ENCODE peak calls at places on chromosomes 13 and 19, in nine cellular contexts. One of them, this sample, is unnamed.

GRCh38 chr13:42110410-42111155 is 62.1 kb downstream of the DGKH start:
- DNase-seq in gastrocnemius medialis: no peak
- DNase-seq in heart left ventricle: no peak
- DNase-seq in psoas muscle: no peak
- DNase-seq in Peyer's patch: no peak
- DNase-seq in pancreas: no peak
- DNase-seq in ascending aorta: no peak
- DNase-seq in cardiac muscle cell: peak
- DNase-seq in endodermal cell: no peak
- DNase-seq in this sample: peak

GRCh38 chr13:91346848-91347211 is 657 bp upstream of the MIR17HG start:
- DNase-seq in heart left ventricle: no peak
- DNase-seq in endodermal cell: no peak
- DNase-seq in Peyer's patch: peak
- DNase-seq in cardiac muscle cell: peak
- DNase-seq in gastrocnemius medialis: no peak
- DNase-seq in pancreas: peak
- DNase-seq in ascending aorta: no peak
- DNase-seq in psoas muscle: no peak
- DNase-seq in this sample: peak

GRCh38 chr13:24693862-24694471 is 13.8 kb downstream of the ATP12A start:
- DNase-seq in endodermal cell: peak
- DNase-seq in heart left ventricle: peak
- DNase-seq in ascending aorta: no peak
- DNase-seq in Peyer's patch: peak
- DNase-seq in cardiac muscle cell: peak
- DNase-seq in pancreas: no peak
- DNase-seq in gastrocnemius medialis: no peak
- DNase-seq in psoas muscle: peak
- DNase-seq in this sample: no peak

GRCh38 chr13:74251778-74252519 is 117.7 kb upstream of the KLF12 start:
- DNase-seq in heart left ventricle: no peak
- DNase-seq in psoas muscle: peak
- DNase-seq in ascending aorta: no peak
- DNase-seq in cardiac muscle cell: no peak
- DNase-seq in gastrocnemius medialis: peak
- DNase-seq in endodermal cell: no peak
- DNase-seq in pancreas: no peak
- DNase-seq in Peyer's patch: no peak
- DNase-seq in this sample: no peak

GRCh38 chr13:41017153-41017552 is 2.0 kb downstream of the ELF1 start:
- DNase-seq in cardiac muscle cell: no peak
- DNase-seq in psoas muscle: no peak
- DNase-seq in heart left ventricle: no peak
- DNase-seq in pancreas: no peak
- DNase-seq in endodermal cell: no peak
- DNase-seq in Peyer's patch: peak
- DNase-seq in gastrocnemius medialis: peak
- DNase-seq in ascending aorta: no peak
- DNase-seq in this sample: no peak

GRCh38 chr13:32824671-32825070 is 191.6 kb upstream of the KL start:
- DNase-seq in endodermal cell: peak
- DNase-seq in pancreas: no peak
- DNase-seq in psoas muscle: no peak
- DNase-seq in cardiac muscle cell: peak
- DNase-seq in ascending aorta: no peak
- DNase-seq in heart left ventricle: no peak
- DNase-seq in Peyer's patch: no peak
- DNase-seq in gastrocnemius medialis: no peak
- DNase-seq in this sample: no peak

GRCh38 chr19:48614436-48615144 is at the start of gene FAM83E:
- DNase-seq in gastrocnemius medialis: no peak
- DNase-seq in Peyer's patch: no peak
- DNase-seq in psoas muscle: peak
- DNase-seq in endodermal cell: peak
- DNase-seq in heart left ventricle: no peak
- DNase-seq in cardiac muscle cell: no peak
- DNase-seq in pancreas: peak
- DNase-seq in ascending aorta: no peak
- DNase-seq in this sample: no peak

GRCh38 chr13:36822786-36823185 is 3.8 kb downstream of the RFXAP start:
- DNase-seq in Peyer's patch: no peak
- DNase-seq in gastrocnemius medialis: no peak
- DNase-seq in ascending aorta: no peak
- DNase-seq in heart left ventricle: no peak
- DNase-seq in endodermal cell: no peak
- DNase-seq in pancreas: no peak
- DNase-seq in cardiac muscle cell: peak
- DNase-seq in psoas muscle: no peak
- DNase-seq in this sample: no peak

GRCh38 chr13:64688893-64689677 is 2541.1 kb downstream of the PCDH9 start:
- DNase-seq in gastrocnemius medialis: no peak
- DNase-seq in heart left ventricle: no peak
- DNase-seq in psoas muscle: no peak
- DNase-seq in Peyer's patch: no peak
- DNase-seq in endodermal cell: no peak
- DNase-seq in pancreas: no peak
- DNase-seq in ascending aorta: no peak
- DNase-seq in cardiac muscle cell: no peak
- DNase-seq in this sample: no peak

GRCh38 chr19:1133471-1133929 is 29.7 kb downstream of the GPX4 start:
- DNase-seq in psoas muscle: no peak
- DNase-seq in gastrocnemius medialis: no peak
- DNase-seq in cardiac muscle cell: peak
- DNase-seq in ascending aorta: no peak
- DNase-seq in endodermal cell: peak
- DNase-seq in heart left ventricle: no peak
- DNase-seq in pancreas: no peak
- DNase-seq in Peyer's patch: peak
- DNase-seq in this sample: peak

GRCh38 chr19:54136086-54136863 is 1.3 kb upstream of the CNOT3 start:
- DNase-seq in pancreas: no peak
- DNase-seq in Peyer's patch: peak
- DNase-seq in endodermal cell: peak
- DNase-seq in cardiac muscle cell: no peak
- DNase-seq in psoas muscle: no peak
- DNase-seq in ascending aorta: no peak
- DNase-seq in gastrocnemius medialis: no peak
- DNase-seq in heart left ventricle: no peak
- DNase-seq in this sample: no peak

GRCh38 chr19:51129716-51130115 is 5.0 kb downstream of the SIGLEC9 start:
- DNase-seq in heart left ventricle: no peak
- DNase-seq in Peyer's patch: no peak
- DNase-seq in pancreas: no peak
- DNase-seq in ascending aorta: no peak
- DNase-seq in psoas muscle: no peak
- DNase-seq in endodermal cell: no peak
- DNase-seq in gastrocnemius medialis: no peak
- DNase-seq in cardiac muscle cell: no peak
- DNase-seq in this sample: no peak

GRCh38 chr19:18282021-18282787 is 782 bp upstream of the JUND start:
- DNase-seq in ascending aorta: no peak
- DNase-seq in heart left ventricle: no peak
- DNase-seq in pancreas: peak
- DNase-seq in endodermal cell: no peak
- DNase-seq in cardiac muscle cell: no peak
- DNase-seq in gastrocnemius medialis: no peak
- DNase-seq in Peyer's patch: no peak
- DNase-seq in psoas muscle: no peak
- DNase-seq in this sample: no peak

GRCh38 chr13:102405499-102406079 is 3.7 kb upstream of the FGF14 start:
- DNase-seq in psoas muscle: no peak
- DNase-seq in Peyer's patch: no peak
- DNase-seq in gastrocnemius medialis: no peak
- DNase-seq in cardiac muscle cell: no peak
- DNase-seq in pancreas: no peak
- DNase-seq in ascending aorta: no peak
- DNase-seq in heart left ventricle: no peak
- DNase-seq in endodermal cell: peak
- DNase-seq in this sample: no peak

GRCh38 chr13:114264886-114265611 is 16.4 kb upstream of the UPF3A start:
- DNase-seq in psoas muscle: no peak
- DNase-seq in heart left ventricle: no peak
- DNase-seq in endodermal cell: no peak
- DNase-seq in ascending aorta: no peak
- DNase-seq in gastrocnemius medialis: no peak
- DNase-seq in cardiac muscle cell: no peak
- DNase-seq in pancreas: no peak
- DNase-seq in Peyer's patch: no peak
- DNase-seq in this sample: no peak

GRCh38 chr13:104414771-104415170 is 1348.6 kb upstream of the SLC10A2 start:
- DNase-seq in psoas muscle: no peak
- DNase-seq in pancreas: no peak
- DNase-seq in Peyer's patch: no peak
- DNase-seq in gastrocnemius medialis: no peak
- DNase-seq in heart left ventricle: no peak
- DNase-seq in ascending aorta: no peak
- DNase-seq in endodermal cell: no peak
- DNase-seq in cardiac muscle cell: no peak
- DNase-seq in this sample: no peak

GRCh38 chr19:45864629-45865082 is 530 bp downstream of the FOXA3 start:
- DNase-seq in psoas muscle: no peak
- DNase-seq in pancreas: peak
- DNase-seq in cardiac muscle cell: no peak
- DNase-seq in gastrocnemius medialis: no peak
- DNase-seq in ascending aorta: no peak
- DNase-seq in Peyer's patch: no peak
- DNase-seq in heart left ventricle: no peak
- DNase-seq in endodermal cell: no peak
- DNase-seq in this sample: no peak

GRCh38 chr13:28584873-28585317 is 74.0 kb upstream of the POMP start:
- DNase-seq in pancreas: no peak
- DNase-seq in cardiac muscle cell: peak
- DNase-seq in endodermal cell: no peak
- DNase-seq in gastrocnemius medialis: no peak
- DNase-seq in Peyer's patch: no peak
- DNase-seq in ascending aorta: no peak
- DNase-seq in heart left ventricle: no peak
- DNase-seq in psoas muscle: no peak
- DNase-seq in this sample: no peak

GRCh38 chr13:44402902-44403719 is 29.5 kb downstream of the SERP2 start:
- DNase-seq in ascending aorta: no peak
- DNase-seq in pancreas: peak
- DNase-seq in endodermal cell: peak
- DNase-seq in Peyer's patch: no peak
- DNase-seq in gastrocnemius medialis: no peak
- DNase-seq in cardiac muscle cell: no peak
- DNase-seq in psoas muscle: no peak
- DNase-seq in heart left ventricle: no peak
- DNase-seq in this sample: no peak

GRCh38 chr13:28423010-28423409 is 71.9 kb downstream of the FLT1 start:
- DNase-seq in ascending aorta: peak
- DNase-seq in heart left ventricle: peak
- DNase-seq in gastrocnemius medialis: peak
- DNase-seq in psoas muscle: no peak
- DNase-seq in cardiac muscle cell: no peak
- DNase-seq in pancreas: no peak
- DNase-seq in Peyer's patch: peak
- DNase-seq in endodermal cell: no peak
- DNase-seq in this sample: no peak

GRCh38 chr19:56118666-56119584 is 2.2 kb downstream of the ZNF787 start:
- DNase-seq in endodermal cell: no peak
- DNase-seq in cardiac muscle cell: no peak
- DNase-seq in gastrocnemius medialis: no peak
- DNase-seq in Peyer's patch: no peak
- DNase-seq in heart left ventricle: no peak
- DNase-seq in ascending aorta: no peak
- DNase-seq in pancreas: peak
- DNase-seq in psoas muscle: no peak
- DNase-seq in this sample: no peak

GRCh38 chr13:34733720-34734119 is 208.3 kb upstream of the NBEA start:
- DNase-seq in psoas muscle: no peak
- DNase-seq in ascending aorta: no peak
- DNase-seq in pancreas: no peak
- DNase-seq in gastrocnemius medialis: no peak
- DNase-seq in endodermal cell: no peak
- DNase-seq in Peyer's patch: no peak
- DNase-seq in heart left ventricle: no peak
- DNase-seq in cardiac muscle cell: peak
- DNase-seq in this sample: no peak

GRCh38 chr19:16661480-16662034 is 618 bp downstream of the TMEM38A start:
- DNase-seq in Peyer's patch: peak
- DNase-seq in psoas muscle: peak
- DNase-seq in heart left ventricle: peak
- DNase-seq in cardiac muscle cell: no peak
- DNase-seq in pancreas: peak
- DNase-seq in gastrocnemius medialis: peak
- DNase-seq in ascending aorta: no peak
- DNase-seq in endodermal cell: peak
- DNase-seq in this sample: peak
- H3K27ac ChIP-seq in Peyer's patch: peak
- H3K27ac ChIP-seq in psoas muscle: peak
- H3K27ac ChIP-seq in heart left ventricle: peak
- H3K27ac ChIP-seq in cardiac muscle cell: no peak
- H3K27ac ChIP-seq in pancreas: no peak
- H3K27ac ChIP-seq in gastrocnemius medialis: peak
- H3K27ac ChIP-seq in ascending aorta: peak
- H3K27ac ChIP-seq in endodermal cell: no peak
- H3K27ac ChIP-seq in this sample: no peak

GRCh38 chr19:13774217-13775191 is at the start of gene C19orf53:
- DNase-seq in Peyer's patch: peak
- DNase-seq in gastrocnemius medialis: peak
- DNase-seq in endodermal cell: peak
- DNase-seq in psoas muscle: peak
- DNase-seq in heart left ventricle: peak
- DNase-seq in ascending aorta: peak
- DNase-seq in pancreas: peak
- DNase-seq in cardiac muscle cell: peak
- DNase-seq in this sample: peak
- H3K4me3 ChIP-seq in Peyer's patch: peak
- H3K4me3 ChIP-seq in gastrocnemius medialis: peak
- H3K4me3 ChIP-seq in endodermal cell: peak
- H3K4me3 ChIP-seq in psoas muscle: peak
- H3K4me3 ChIP-seq in heart left ventricle: peak
- H3K4me3 ChIP-seq in ascending aorta: peak
- H3K4me3 ChIP-seq in pancreas: peak
- H3K4me3 ChIP-seq in cardiac muscle cell: peak
- H3K4me3 ChIP-seq in this sample: peak

GRCh38 chr19:29260477-29261317 is 47.7 kb upstream of the UQCRFS1 start:
- DNase-seq in ascending aorta: no peak
- DNase-seq in gastrocnemius medialis: peak
- DNase-seq in Peyer's patch: no peak
- DNase-seq in heart left ventricle: no peak
- DNase-seq in pancreas: no peak
- DNase-seq in psoas muscle: no peak
- DNase-seq in endodermal cell: peak
- DNase-seq in cardiac muscle cell: peak
- DNase-seq in this sample: no peak
- TF ChIP-seq CTCF in ascending aorta: no peak
- TF ChIP-seq CTCF in gastrocnemius medialis: peak
- TF ChIP-seq CTCF in Peyer's patch: no peak
- TF ChIP-seq CTCF in heart left ventricle: peak
- TF ChIP-seq CTCF in pancreas: no peak
- TF ChIP-seq CTCF in psoas muscle: peak
- TF ChIP-seq CTCF in endodermal cell: peak
- TF ChIP-seq CTCF in cardiac muscle cell: peak
- TF ChIP-seq CTCF in this sample: no peak

DNA sequence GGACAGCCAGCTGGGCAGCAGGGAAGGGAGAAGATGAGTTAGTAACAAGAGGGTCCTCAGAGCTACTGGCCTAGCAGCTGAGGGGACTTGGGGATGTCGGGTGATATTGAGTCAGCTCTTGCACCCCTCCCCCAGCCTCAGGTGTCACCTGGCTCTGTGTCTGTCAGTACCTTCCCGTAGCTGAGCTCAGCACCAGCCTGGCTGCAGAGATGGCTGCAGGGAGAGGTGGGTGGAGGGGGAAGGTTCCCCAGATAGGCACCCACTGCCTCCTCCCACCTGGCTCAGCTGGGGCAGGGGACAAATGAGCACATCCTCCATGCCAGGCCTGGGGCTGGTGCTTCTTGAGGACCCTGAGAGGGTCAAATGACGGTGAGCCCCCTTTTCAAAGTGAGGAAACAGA is 6.8 kb upstream of the KPTN start:
- DNase-seq in Peyer's patch: no peak
- DNase-seq in endodermal cell: no peak
- DNase-seq in heart left ventricle: no peak
- DNase-seq in pancreas: peak
- DNase-seq in cardiac muscle cell: no peak
- DNase-seq in gastrocnemius medialis: no peak
- DNase-seq in ascending aorta: no peak
- DNase-seq in psoas muscle: no peak
- DNase-seq in this sample: no peak
- H3K27ac ChIP-seq in Peyer's patch: no peak
- H3K27ac ChIP-seq in endodermal cell: no peak
- H3K27ac ChIP-seq in heart left ventricle: no peak
- H3K27ac ChIP-seq in pancreas: no peak
- H3K27ac ChIP-seq in cardiac muscle cell: peak
- H3K27ac ChIP-seq in gastrocnemius medialis: no peak
- H3K27ac ChIP-seq in ascending aorta: no peak
- H3K27ac ChIP-seq in psoas muscle: no peak
- H3K27ac ChIP-seq in this sample: no peak